ENCODE peak calls at places on chromosomes 12 and 14, in four cellular contexts. N, F, Z and U are unnamed samples.
A peak's percentile ranks its signal among the peaks of the same experiment; 100 is the strongest.

GRCh38 chr12:109459247-109459646 is 17.9 kb downstream of the KCTD10 start:
- DNase-seq in N (peak; percentile 89), Z (no peak), F (no peak), U (no peak)

GRCh38 chr12:117113231-117113630 is 14.0 kb upstream of the TESC start:
- DNase-seq in F (no peak), N (no peak), Z (no peak), U (no peak)

GRCh38 chr12:77131977-77132490 is 66.7 kb upstream of the E2F7 start:
- DNase-seq in F (no peak), N (no peak), Z (no peak), U (no peak)

GRCh38 chr12:78018939-78019338 is 188.2 kb downstream of the NAV3 start:
- DNase-seq in Z (no peak), F (no peak), N (peak; percentile 19), U (no peak)

GRCh38 chr12:75311369-75311768 is 18.8 kb downstream of the CAPS2 start:
- DNase-seq in F (no peak), N (no peak), Z (no peak), U (no peak)

GRCh38 chr14:23186913-23187654 is 3.6 kb upstream of the SLC7A8 start:
- DNase-seq in N (peak; percentile 76), F (no peak), Z (no peak), U (no peak)

GRCh38 chr12:52049286-52049685 is 2.0 kb upstream of the NR4A1 start:
- DNase-seq in F (no peak), Z (no peak), N (no peak), U (no peak)

GRCh38 chr12:15854916-15855315 is 27.3 kb upstream of the STRAP start:
- DNase-seq in F (no peak), N (no peak), Z (no peak), U (no peak)

GRCh38 chr12:125330645-125331341 is 265.6 kb downstream of the AACS start:
- DNase-seq in F (peak; percentile 62), Z (peak; percentile 76), N (no peak), U (peak; percentile 68)

GRCh38 chr12:48580831-48581230 is 11.0 kb upstream of the LALBA start:
- DNase-seq in F (no peak), N (no peak), Z (no peak), U (no peak)
- TF ChIP-seq CTCF in F (no peak), N (no peak), Z (no peak), U (no peak)

GRCh38 chr12:11892065-11892391 is 178.7 kb upstream of the BCL2L14 start:
- DNase-seq in F (no peak), Z (no peak), N (no peak), U (no peak)
- TF ChIP-seq CTCF in F (peak; percentile 54), Z (peak; percentile 17), N (no peak), U (peak; percentile 15)

DNA sequence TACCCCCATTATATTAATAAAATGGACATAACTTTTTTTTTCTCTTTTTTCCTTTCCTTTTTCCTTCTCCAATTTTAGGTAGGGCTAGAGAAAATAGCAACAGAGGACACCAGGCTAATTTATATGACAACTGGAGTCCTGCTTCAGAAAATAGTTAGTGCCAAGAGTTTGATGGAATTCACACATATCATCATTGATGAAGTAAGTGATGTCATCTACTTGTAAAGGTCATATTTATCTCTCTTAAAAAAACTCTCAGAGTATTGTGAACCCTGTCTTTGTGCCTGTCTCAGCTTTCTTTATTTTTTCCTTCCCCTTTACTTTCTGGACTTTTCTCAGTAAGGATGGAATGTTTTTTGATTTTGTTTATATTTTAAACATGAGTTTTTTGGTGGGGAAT is 24.3 kb upstream of the RD3L start:
- DNase-seq in Z (no peak), F (no peak), N (no peak), U (no peak)
- TF ChIP-seq CTCF in Z (no peak), F (no peak), N (no peak), U (no peak)

GRCh38 chr12:132491349-132491663 is 1.4 kb downstream of the FBRSL1 start:
- DNase-seq in F (no peak), Z (no peak), N (no peak), U (no peak)
- TF ChIP-seq CTCF in F (no peak), Z (no peak), N (no peak), U (no peak)

GRCh38 chr12:66877886-66878285 is 199.0 kb upstream of the GRIP1 start:
- DNase-seq in F (no peak), Z (no peak), N (no peak), U (no peak)
- TF ChIP-seq CTCF in F (no peak), Z (no peak), N (no peak), U (no peak)

DNA sequence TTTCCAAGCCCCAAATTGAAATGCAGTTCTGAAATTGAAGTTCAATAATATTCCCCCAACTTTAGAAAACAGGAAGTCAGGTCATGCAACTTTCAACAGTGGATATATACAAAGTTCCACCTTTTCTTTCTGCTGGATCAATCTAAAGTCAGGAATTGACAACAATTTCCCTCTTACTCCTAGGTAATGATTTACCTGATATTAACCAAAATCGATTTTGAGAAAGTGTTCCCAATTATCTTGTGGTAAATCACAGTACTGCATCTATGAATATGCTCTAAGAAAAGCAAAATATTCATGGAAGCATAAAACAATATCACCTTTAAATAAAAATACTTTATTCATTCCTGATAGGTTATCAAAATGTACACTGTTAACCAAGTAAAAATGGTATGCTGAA is 28.4 kb downstream of the BDKRB1 start:
- DNase-seq in Z (no peak), N (no peak), F (no peak), U (no peak)
- TF ChIP-seq CTCF in Z (no peak), N (no peak), F (no peak), U (no peak)

DNA sequence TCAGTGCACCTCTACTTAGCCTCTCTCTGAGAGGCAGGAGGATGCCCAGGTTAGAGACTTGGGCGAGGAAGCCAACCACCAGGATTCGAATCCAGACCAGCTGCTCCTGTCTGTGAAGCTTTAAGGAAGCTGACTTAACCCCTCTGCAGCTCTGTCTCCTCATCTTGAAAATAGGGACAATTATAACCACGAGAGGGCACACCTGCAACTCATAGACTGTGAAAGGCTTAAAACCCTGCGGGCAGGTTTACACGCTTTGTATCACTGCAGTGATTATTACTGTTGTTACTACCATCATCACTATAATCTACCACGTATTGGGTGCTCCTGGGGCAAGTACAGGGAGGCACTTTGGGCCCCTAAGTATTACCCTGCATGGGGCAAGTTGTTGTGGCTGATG is 379.8 kb downstream of the VRK1 start:
- DNase-seq in Z (no peak), F (no peak), N (no peak), U (no peak)
- TF ChIP-seq CTCF in Z (no peak), F (peak; percentile 22), N (no peak), U (peak; percentile 11)

DNA sequence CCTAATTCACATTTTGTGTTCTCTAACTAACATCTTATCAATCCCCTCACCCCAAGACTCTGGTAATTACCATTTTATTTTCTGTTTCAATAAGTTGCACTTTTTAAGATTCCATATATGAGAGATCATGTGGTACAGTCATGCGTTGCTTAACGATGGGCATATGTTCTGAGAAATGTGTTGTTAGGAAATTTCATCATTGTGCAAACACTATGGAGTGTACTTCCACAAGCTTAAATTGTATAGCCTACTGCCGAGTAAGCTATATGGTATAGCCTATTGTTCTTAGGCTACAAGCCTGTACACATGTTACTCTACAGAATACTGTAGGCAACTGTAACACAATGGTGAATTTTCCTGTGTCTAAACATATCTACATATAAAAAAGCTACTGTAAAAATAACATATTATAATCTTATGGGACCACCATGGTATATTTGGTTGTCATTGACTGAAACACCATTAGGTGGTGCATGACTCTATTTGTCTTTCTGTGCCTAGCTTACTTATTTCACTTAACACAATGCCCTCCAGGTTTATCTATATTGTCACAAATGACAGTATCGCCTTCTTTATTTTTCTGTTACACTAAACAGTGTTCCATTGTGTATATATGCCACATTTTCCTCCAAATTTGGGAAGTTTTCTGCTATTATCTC is 473.4 kb upstream of the LMO3 start:
- DNase-seq in Z (no peak), N (no peak), F (no peak), U (no peak)
- TF ChIP-seq CTCF in Z (no peak), N (no peak), F (no peak), U (no peak)